ENCODE peak calls at places on chromosomes 16 and 17, in ten cellular contexts. One of them, this sample, is unnamed.
A peak's percentile ranks its signal among the peaks of the same experiment; 100 is the strongest.

GRCh38 chr17:29251969-29252866 is 5.6 kb downstream of the CRYBA1 start:
- DNase-seq in stomach: no peak
- DNase-seq in endothelial cell of umbilical vein: peak; percentile 51
- DNase-seq in left ventricle myocardium inferior: no peak
- DNase-seq in colonic mucosa: no peak
- DNase-seq in GM23248: peak; percentile 52
- DNase-seq in cardiac muscle cell: peak; percentile 48
- DNase-seq in aorta: no peak
- DNase-seq in heart left ventricle: no peak
- DNase-seq in tibial nerve: no peak
- DNase-seq in this sample: no peak

GRCh38 chr16:57533618-57534336 is 2.6 kb downstream of the CCDC102A start:
- DNase-seq in stomach: peak; percentile 34
- DNase-seq in endothelial cell of umbilical vein: peak; percentile 15
- DNase-seq in left ventricle myocardium inferior: no peak
- DNase-seq in colonic mucosa: peak; percentile 38
- DNase-seq in GM23248: peak; percentile 21
- DNase-seq in cardiac muscle cell: peak; percentile 63
- DNase-seq in aorta: peak; percentile 69
- DNase-seq in heart left ventricle: peak; percentile 8
- DNase-seq in tibial nerve: no peak
- DNase-seq in this sample: no peak

GRCh38 chr17:46264456-46265198 is 30.3 kb upstream of the LRRC37A start:
- DNase-seq in stomach: no peak
- DNase-seq in endothelial cell of umbilical vein: no peak
- DNase-seq in left ventricle myocardium inferior: no peak
- DNase-seq in colonic mucosa: no peak
- DNase-seq in GM23248: peak; percentile 81
- DNase-seq in cardiac muscle cell: peak; percentile 43
- DNase-seq in aorta: no peak
- DNase-seq in heart left ventricle: no peak
- DNase-seq in tibial nerve: no peak
- DNase-seq in this sample: peak; percentile 4

GRCh38 chr17:2092253-2092652 is 37.4 kb downstream of the HIC1 start:
- DNase-seq in stomach: no peak
- DNase-seq in endothelial cell of umbilical vein: no peak
- DNase-seq in left ventricle myocardium inferior: no peak
- DNase-seq in colonic mucosa: no peak
- DNase-seq in GM23248: no peak
- DNase-seq in cardiac muscle cell: no peak
- DNase-seq in aorta: no peak
- DNase-seq in heart left ventricle: no peak
- DNase-seq in tibial nerve: no peak
- DNase-seq in this sample: no peak

GRCh38 chr17:72192409-72193192 is 71.8 kb downstream of the SOX9 start:
- DNase-seq in stomach: no peak
- DNase-seq in endothelial cell of umbilical vein: no peak
- DNase-seq in left ventricle myocardium inferior: peak; percentile 63
- DNase-seq in colonic mucosa: no peak
- DNase-seq in GM23248: peak; percentile 95
- DNase-seq in cardiac muscle cell: no peak
- DNase-seq in aorta: peak; percentile 57
- DNase-seq in heart left ventricle: peak; percentile 45
- DNase-seq in tibial nerve: no peak
- DNase-seq in this sample: no peak

GRCh38 chr16:87572959-87573358 is 29.3 kb upstream of the JPH3 start:
- DNase-seq in stomach: no peak
- DNase-seq in endothelial cell of umbilical vein: no peak
- DNase-seq in left ventricle myocardium inferior: no peak
- DNase-seq in colonic mucosa: no peak
- DNase-seq in GM23248: no peak
- DNase-seq in cardiac muscle cell: no peak
- DNase-seq in aorta: no peak
- DNase-seq in heart left ventricle: no peak
- DNase-seq in tibial nerve: no peak
- DNase-seq in this sample: no peak

GRCh38 chr17:71438631-71439146 is 682.1 kb upstream of the SOX9 start:
- DNase-seq in stomach: no peak
- DNase-seq in endothelial cell of umbilical vein: peak; percentile 1
- DNase-seq in left ventricle myocardium inferior: no peak
- DNase-seq in colonic mucosa: no peak
- DNase-seq in GM23248: peak; percentile 94
- DNase-seq in cardiac muscle cell: peak; percentile 10
- DNase-seq in aorta: no peak
- DNase-seq in heart left ventricle: no peak
- DNase-seq in tibial nerve: no peak
- DNase-seq in this sample: no peak

GRCh38 chr16:88882358-88883030 is 16.0 kb upstream of the PABPN1L start:
- DNase-seq in stomach: peak; percentile 63
- DNase-seq in endothelial cell of umbilical vein: no peak
- DNase-seq in left ventricle myocardium inferior: no peak
- DNase-seq in colonic mucosa: peak; percentile 48
- DNase-seq in GM23248: no peak
- DNase-seq in cardiac muscle cell: no peak
- DNase-seq in aorta: no peak
- DNase-seq in heart left ventricle: no peak
- DNase-seq in tibial nerve: no peak
- DNase-seq in this sample: no peak

GRCh38 chr16:50674831-50675230 is 6.3 kb downstream of the SNX20 start:
- DNase-seq in stomach: no peak
- DNase-seq in endothelial cell of umbilical vein: no peak
- DNase-seq in left ventricle myocardium inferior: no peak
- DNase-seq in colonic mucosa: no peak
- DNase-seq in GM23248: no peak
- DNase-seq in cardiac muscle cell: no peak
- DNase-seq in aorta: no peak
- DNase-seq in heart left ventricle: no peak
- DNase-seq in tibial nerve: no peak
- DNase-seq in this sample: no peak

GRCh38 chr17:248337-249235 is 67.1 kb upstream of the DOC2B start:
- DNase-seq in stomach: no peak
- DNase-seq in endothelial cell of umbilical vein: no peak
- DNase-seq in left ventricle myocardium inferior: peak; percentile 3
- DNase-seq in colonic mucosa: no peak
- DNase-seq in GM23248: no peak
- DNase-seq in cardiac muscle cell: no peak
- DNase-seq in aorta: no peak
- DNase-seq in heart left ventricle: peak; percentile 2
- DNase-seq in tibial nerve: peak; percentile 7
- DNase-seq in this sample: peak; percentile 32

GRCh38 chr17:2214887-2215615 is 88.5 kb downstream of the SMG6 start:
- DNase-seq in stomach: no peak
- DNase-seq in endothelial cell of umbilical vein: peak; percentile 87
- DNase-seq in left ventricle myocardium inferior: peak; percentile 78
- DNase-seq in colonic mucosa: no peak
- DNase-seq in GM23248: peak; percentile 75
- DNase-seq in cardiac muscle cell: peak; percentile 68
- DNase-seq in aorta: peak; percentile 73
- DNase-seq in heart left ventricle: peak; percentile 70
- DNase-seq in tibial nerve: no peak
- DNase-seq in this sample: no peak

GRCh38 chr17:27382025-27382424 is 74.2 kb upstream of the KSR1 start:
- DNase-seq in stomach: no peak
- DNase-seq in endothelial cell of umbilical vein: no peak
- DNase-seq in left ventricle myocardium inferior: no peak
- DNase-seq in colonic mucosa: no peak
- DNase-seq in GM23248: no peak
- DNase-seq in cardiac muscle cell: no peak
- DNase-seq in aorta: no peak
- DNase-seq in heart left ventricle: no peak
- DNase-seq in tibial nerve: no peak
- DNase-seq in this sample: no peak

GRCh38 chr17:4790705-4791088 is 1.9 kb downstream of the GLTPD2 start:
- DNase-seq in stomach: no peak
- DNase-seq in endothelial cell of umbilical vein: no peak
- DNase-seq in left ventricle myocardium inferior: no peak
- DNase-seq in colonic mucosa: no peak
- DNase-seq in GM23248: no peak
- DNase-seq in cardiac muscle cell: no peak
- DNase-seq in aorta: no peak
- DNase-seq in heart left ventricle: no peak
- DNase-seq in tibial nerve: no peak
- DNase-seq in this sample: no peak

GRCh38 chr17:4796550-4796915 is 569 bp downstream of the PSMB6 start:
- DNase-seq in stomach: no peak
- DNase-seq in endothelial cell of umbilical vein: peak; percentile 56
- DNase-seq in left ventricle myocardium inferior: no peak
- DNase-seq in colonic mucosa: no peak
- DNase-seq in GM23248: peak; percentile 83
- DNase-seq in cardiac muscle cell: peak; percentile 52
- DNase-seq in aorta: no peak
- DNase-seq in heart left ventricle: no peak
- DNase-seq in tibial nerve: no peak
- DNase-seq in this sample: no peak

GRCh38 chr17:4800462-4801185 is 1.5 kb downstream of the C17orf114 start:
- DNase-seq in stomach: no peak
- DNase-seq in endothelial cell of umbilical vein: no peak
- DNase-seq in left ventricle myocardium inferior: no peak
- DNase-seq in colonic mucosa: no peak
- DNase-seq in GM23248: no peak
- DNase-seq in cardiac muscle cell: no peak
- DNase-seq in aorta: no peak
- DNase-seq in heart left ventricle: no peak
- DNase-seq in tibial nerve: no peak
- DNase-seq in this sample: no peak

GRCh38 chr17:4789951-4790704 is 1.4 kb downstream of the GLTPD2 start:
- DNase-seq in stomach: peak; percentile 90
- DNase-seq in endothelial cell of umbilical vein: peak; percentile 88
- DNase-seq in left ventricle myocardium inferior: peak; percentile 87
- DNase-seq in colonic mucosa: peak; percentile 92
- DNase-seq in GM23248: peak; percentile 97
- DNase-seq in cardiac muscle cell: peak; percentile 91
- DNase-seq in aorta: peak; percentile 90
- DNase-seq in heart left ventricle: peak; percentile 88
- DNase-seq in tibial nerve: peak; percentile 64
- DNase-seq in this sample: peak; percentile 88

DNA sequence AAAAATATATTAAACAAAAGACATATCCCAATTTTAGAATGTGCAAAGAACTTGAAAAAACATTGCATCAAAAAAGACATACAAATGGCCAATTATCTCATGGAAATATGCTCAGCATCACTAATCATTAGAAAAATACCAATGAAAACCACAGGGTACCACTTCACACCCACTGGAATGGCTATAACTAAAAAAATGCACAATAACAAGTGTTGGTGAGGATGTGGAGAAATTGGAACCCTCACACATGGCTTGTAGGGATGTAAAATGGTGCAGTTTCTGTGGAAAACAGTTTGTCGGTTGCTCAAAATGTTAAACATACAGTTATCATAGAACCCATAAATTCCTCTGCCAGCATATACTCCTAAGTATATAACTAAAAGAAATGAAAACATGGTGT is 796 bp upstream of the PSMB6 start:
- DNase-seq in stomach: no peak
- DNase-seq in endothelial cell of umbilical vein: no peak
- DNase-seq in left ventricle myocardium inferior: no peak
- DNase-seq in colonic mucosa: no peak
- DNase-seq in GM23248: no peak
- DNase-seq in cardiac muscle cell: no peak
- DNase-seq in aorta: no peak
- DNase-seq in heart left ventricle: no peak
- DNase-seq in tibial nerve: no peak
- DNase-seq in this sample: no peak
- H3K4me3 ChIP-seq in stomach: no peak overlapping the region
- H3K4me3 ChIP-seq in endothelial cell of umbilical vein: no peak overlapping the region
- H3K4me3 ChIP-seq in left ventricle myocardium inferior: peak overlapping the region; percentile 76
- H3K4me3 ChIP-seq in colonic mucosa: peak overlapping the region; percentile 95
- H3K4me3 ChIP-seq in GM23248: no peak overlapping the region
- H3K4me3 ChIP-seq in cardiac muscle cell: no peak overlapping the region
- H3K4me3 ChIP-seq in aorta: no peak overlapping the region
- H3K4me3 ChIP-seq in heart left ventricle: no peak overlapping the region
- H3K4me3 ChIP-seq in tibial nerve: no peak overlapping the region
- H3K4me3 ChIP-seq in this sample: no peak overlapping the region

GRCh38 chr16:49278567-49278827 is 3.1 kb downstream of the CBLN1 start:
- DNase-seq in stomach: no peak
- DNase-seq in endothelial cell of umbilical vein: no peak
- DNase-seq in left ventricle myocardium inferior: no peak
- DNase-seq in colonic mucosa: no peak
- DNase-seq in GM23248: no peak
- DNase-seq in cardiac muscle cell: no peak
- DNase-seq in aorta: no peak
- DNase-seq in heart left ventricle: no peak
- DNase-seq in tibial nerve: no peak
- DNase-seq in this sample: no peak
- H3K27me3 ChIP-seq in stomach: peaks cover 96% of the 10 kb centered on the region
- H3K27me3 ChIP-seq in endothelial cell of umbilical vein: peaks cover 64% of the 10 kb centered on the region
- H3K27me3 ChIP-seq in left ventricle myocardium inferior: peaks cover 99% of the 10 kb centered on the region
- H3K27me3 ChIP-seq in colonic mucosa: peaks cover 76% of the 10 kb centered on the region
- H3K27me3 ChIP-seq in GM23248: peaks cover 88% of the 10 kb centered on the region
- H3K27me3 ChIP-seq in cardiac muscle cell: peaks cover 93% of the 10 kb centered on the region
- H3K27me3 ChIP-seq in aorta: no peaks in the 10 kb centered on the region
- H3K27me3 ChIP-seq in heart left ventricle: peaks cover 93% of the 10 kb centered on the region
- H3K27me3 ChIP-seq in tibial nerve: no peaks in the 10 kb centered on the region
- H3K27me3 ChIP-seq in this sample: peaks cover 6% of the 10 kb centered on the region

DNA sequence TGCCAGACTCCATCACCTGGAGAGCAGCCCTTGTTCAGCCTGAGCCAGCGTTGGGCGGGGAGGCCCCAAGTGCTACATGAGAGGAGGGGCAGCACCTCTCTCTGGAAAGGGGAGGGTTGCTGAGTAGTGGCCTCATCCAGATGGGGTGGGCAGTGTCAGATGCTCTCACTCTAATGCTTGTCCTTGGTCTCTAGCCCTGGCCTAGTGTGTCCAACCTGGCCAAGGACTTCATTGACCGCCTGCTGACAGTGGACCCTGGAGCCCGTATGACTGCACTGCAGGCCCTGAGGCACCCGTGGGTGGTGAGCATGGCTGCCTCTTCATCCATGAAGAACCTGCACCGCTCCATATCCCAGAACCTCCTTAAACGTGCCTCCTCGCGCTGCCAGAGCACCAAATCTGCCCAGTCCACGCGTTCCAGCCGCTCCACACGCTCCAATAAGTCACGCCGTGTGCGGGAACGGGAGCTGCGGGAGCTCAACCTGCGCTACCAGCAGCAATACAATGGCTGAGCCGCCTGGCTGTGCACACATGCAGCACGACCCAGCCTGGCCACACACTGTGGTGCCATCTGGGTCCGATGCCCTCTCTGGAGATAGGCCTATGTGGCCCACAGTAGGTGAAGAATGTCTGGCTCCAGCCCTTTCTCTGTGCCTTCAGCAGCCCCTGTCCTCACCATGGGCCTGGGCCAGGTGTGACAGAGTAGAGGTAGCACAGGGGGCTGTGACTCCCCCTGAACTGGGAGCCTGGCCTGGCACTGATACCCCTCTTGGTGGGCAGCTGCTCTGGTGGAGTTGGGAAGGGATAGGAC is 4.3 kb downstream of the CTRL start:
- DNase-seq in stomach: no peak
- DNase-seq in endothelial cell of umbilical vein: no peak
- DNase-seq in left ventricle myocardium inferior: no peak
- DNase-seq in colonic mucosa: no peak
- DNase-seq in GM23248: no peak
- DNase-seq in cardiac muscle cell: no peak
- DNase-seq in aorta: no peak
- DNase-seq in heart left ventricle: no peak
- DNase-seq in tibial nerve: peak; percentile 10
- DNase-seq in this sample: peak; percentile 89
- H3K27ac ChIP-seq in stomach: no peak overlapping the region
- H3K27ac ChIP-seq in endothelial cell of umbilical vein: no peak overlapping the region
- H3K27ac ChIP-seq in left ventricle myocardium inferior: peak overlapping the region; percentile 62
- H3K27ac ChIP-seq in colonic mucosa: no peak overlapping the region
- H3K27ac ChIP-seq in GM23248: no peak overlapping the region
- H3K27ac ChIP-seq in cardiac muscle cell: no peak overlapping the region
- H3K27ac ChIP-seq in aorta: no peak overlapping the region
- H3K27ac ChIP-seq in heart left ventricle: no peak overlapping the region
- H3K27ac ChIP-seq in tibial nerve: peak overlapping the region; percentile 62
- H3K27ac ChIP-seq in this sample: peak overlapping the region; percentile 70

GRCh38 chr17:57604771-57605733 is 140.0 kb downstream of the CCDC182 start:
- DNase-seq in stomach: peak; percentile 70
- DNase-seq in endothelial cell of umbilical vein: no peak
- DNase-seq in left ventricle myocardium inferior: peak; percentile 54
- DNase-seq in colonic mucosa: peak; percentile 60
- DNase-seq in GM23248: peak; percentile 69
- DNase-seq in cardiac muscle cell: peak; percentile 74
- DNase-seq in aorta: peak; percentile 75
- DNase-seq in heart left ventricle: peak; percentile 64
- DNase-seq in tibial nerve: no peak
- DNase-seq in this sample: no peak
- H3K4me3 ChIP-seq in stomach: no peak overlapping the region
- H3K4me3 ChIP-seq in endothelial cell of umbilical vein: no peak overlapping the region
- H3K4me3 ChIP-seq in left ventricle myocardium inferior: peak overlapping the region; percentile 40
- H3K4me3 ChIP-seq in colonic mucosa: no peak overlapping the region
- H3K4me3 ChIP-seq in GM23248: no peak overlapping the region
- H3K4me3 ChIP-seq in cardiac muscle cell: no peak overlapping the region
- H3K4me3 ChIP-seq in aorta: no peak overlapping the region
- H3K4me3 ChIP-seq in heart left ventricle: no peak overlapping the region
- H3K4me3 ChIP-seq in tibial nerve: no peak overlapping the region
- H3K4me3 ChIP-seq in this sample: no peak overlapping the region

This sample was measured in pancreas.